ENCODE peak calls at places on chromosomes 12 and 14, in five cellular contexts. A, D, E, Y and K are unnamed samples.
A peak's percentile ranks its signal among the peaks of the same experiment; 100 is the strongest.

GRCh38 chr14:50599700-50600444 is 39.9 kb downstream of the ATL1 start:
- DNase-seq in A (no peak), D (peak; percentile 17), E (no peak), Y (peak; percentile 79), K (peak; percentile 18)

GRCh38 chr12:30437616-30438015 is 258.1 kb downstream of the IPO8 start:
- DNase-seq in A (no peak), D (no peak), E (no peak), Y (no peak), K (no peak)

GRCh38 chr14:36859119-36859518 is 197.5 kb downstream of the PAX9 start:
- DNase-seq in A (no peak), D (no peak), E (no peak), Y (no peak), K (no peak)

GRCh38 chr14:84401631-84402030 is 1128.3 kb upstream of the FLRT2 start:
- DNase-seq in A (no peak), D (no peak), E (no peak), Y (no peak), K (no peak)

GRCh38 chr12:2609020-2609419 is 185.8 kb upstream of the FKBP4 start:
- DNase-seq in A (peak; percentile 53), D (no peak), E (no peak), Y (no peak), K (no peak)

GRCh38 chr12:12072064-12072760 is 1.5 kb downstream of the BCL2L14 start:
- DNase-seq in A (no peak), D (peak; percentile 59), E (no peak), Y (no peak), K (no peak)

GRCh38 chr12:47114481-47114892 is 34.7 kb upstream of the AMIGO2 start:
- DNase-seq in A (no peak), D (no peak), E (no peak), Y (no peak), K (no peak)

GRCh38 chr14:94125659-94126418 is 3.6 kb downstream of the IFI27L2 start:
- DNase-seq in A (no peak), D (no peak), E (no peak), Y (no peak), K (no peak)

GRCh38 chr14:65277580-65278270 is 134.8 kb upstream of the FUT8 start:
- DNase-seq in A (no peak), D (no peak), E (peak; percentile 26), Y (no peak), K (no peak)

GRCh38 chr14:101797785-101798342 is 36.4 kb downstream of the PPP2R5C start:
- DNase-seq in A (no peak), D (no peak), E (no peak), Y (no peak), K (no peak)

GRCh38 chr12:97940629-97941028 is 478.0 kb downstream of the RMST start:
- DNase-seq in A (no peak), D (no peak), E (no peak), Y (peak; percentile 68), K (no peak)

GRCh38 chr12:50050410-50051280 is 6.8 kb upstream of the ASIC1 start:
- DNase-seq in A (peak; percentile 30), D (no peak), E (peak; percentile 76), Y (no peak), K (no peak)

GRCh38 chr12:96040305-96041133 is 5.1 kb upstream of the LTA4H start:
- DNase-seq in A (no peak), D (no peak), E (no peak), Y (no peak), K (no peak)

GRCh38 chr12:24661657-24662096 is 287.2 kb downstream of the BCAT1 start:
- DNase-seq in A (peak; percentile 18), D (no peak), E (no peak), Y (peak; percentile 4), K (no peak)

GRCh38 chr12:26014085-26014484 is 55.6 kb downstream of the RASSF8 start:
- DNase-seq in A (no peak), D (no peak), E (no peak), Y (peak; percentile 21), K (no peak)

GRCh38 chr14:21070610-21071224 is 613 bp downstream of the ARHGEF40 start:
- DNase-seq in A (no peak), D (peak; percentile 50), E (peak; percentile 75), Y (peak; percentile 28), K (peak; percentile 67)
- TF ChIP-seq CTCF in A (no peak), D (no peak), E (no peak), Y (no peak), K (no peak)

GRCh38 chr12:55142896-55143870 is 17.0 kb downstream of the OR9K2 start:
- DNase-seq in A (peak; percentile 38), D (peak; percentile 14), E (peak; percentile 59), Y (peak; percentile 43), K (peak; percentile 21)
- TF ChIP-seq CTCF in A (peak; percentile 77), D (peak; percentile 75), E (peak; percentile 59), Y (peak; percentile 73), K (peak; percentile 77)

GRCh38 chr12:14618990-14619389 is 51.3 kb upstream of the PLBD1 start:
- DNase-seq in A (no peak), D (no peak), E (peak; percentile 16), Y (peak; percentile 29), K (no peak)
- TF ChIP-seq CTCF in A (peak; percentile 54), D (no peak), E (peak; percentile 45), Y (peak; percentile 67), K (peak; percentile 6)

DNA sequence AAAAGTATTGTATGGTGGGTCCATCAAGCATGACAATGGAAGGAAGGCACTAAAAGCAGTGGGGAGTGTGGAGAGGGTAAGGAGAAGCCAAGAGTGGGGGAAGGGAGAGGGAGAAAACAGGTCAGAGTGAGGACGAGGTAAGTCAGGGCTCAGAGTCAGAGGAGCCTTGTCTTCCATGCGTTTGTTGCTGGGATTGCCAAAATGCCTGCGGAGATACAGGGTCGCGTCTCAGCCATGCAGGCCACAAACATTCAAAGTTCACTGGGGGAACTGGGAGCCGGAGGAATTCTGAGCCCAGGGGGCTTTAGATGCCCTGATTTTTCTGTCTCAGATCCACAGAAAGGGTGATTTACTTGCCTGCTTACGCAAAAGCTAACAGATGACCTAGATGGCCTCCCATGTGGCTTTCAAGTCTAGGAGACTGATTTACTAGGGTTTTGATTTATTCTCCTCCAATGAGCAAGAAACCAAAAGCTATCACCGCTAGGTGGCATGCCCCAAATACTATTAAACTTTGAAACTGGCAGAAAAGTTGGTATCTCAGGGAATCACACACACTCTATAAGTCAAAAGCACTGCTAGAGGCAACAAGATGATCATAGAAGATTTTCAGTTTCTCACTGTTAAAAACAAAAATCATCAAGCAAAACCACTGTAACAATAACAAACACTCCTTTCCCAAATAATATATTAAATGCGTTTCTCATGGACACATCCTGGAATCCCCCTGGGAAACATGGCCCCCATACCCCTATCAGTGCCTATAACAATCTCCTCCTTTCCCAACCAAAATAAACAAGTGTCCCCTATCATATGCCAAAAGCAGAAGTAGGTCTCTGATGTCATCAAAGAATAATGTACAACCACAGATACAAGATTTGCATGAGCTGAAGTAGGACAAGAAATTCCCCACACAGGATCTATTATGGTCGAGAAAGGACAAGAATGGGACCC is 26.6 kb upstream of the MDM1 start:
- DNase-seq in A (peak; percentile 20), D (peak; percentile 48), E (peak; percentile 52), Y (peak; percentile 63), K (peak; percentile 44)
- TF ChIP-seq CTCF in A (peak; percentile 67), D (peak; percentile 44), E (peak; percentile 33), Y (peak; percentile 90), K (peak; percentile 60)

DNA sequence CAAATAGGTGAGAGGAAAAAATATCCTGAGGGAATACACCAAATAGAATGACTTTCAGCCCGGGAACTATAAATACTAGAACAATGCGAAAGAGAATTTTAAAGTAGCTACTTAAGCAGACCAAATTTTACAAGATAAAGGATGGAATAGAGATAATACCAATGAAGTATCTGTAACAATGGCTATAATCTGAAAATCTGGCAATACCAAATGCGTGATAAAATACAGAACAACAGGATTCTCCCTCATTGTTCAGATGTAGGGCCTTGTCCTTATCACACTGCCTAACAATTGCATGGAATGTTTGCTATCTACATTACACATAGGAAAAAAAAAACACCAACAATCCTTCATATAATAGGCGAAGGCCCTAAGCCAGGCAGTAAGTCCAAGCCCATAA is 815.4 kb upstream of the MDGA2 start:
- DNase-seq in A (no peak), D (no peak), E (no peak), Y (no peak), K (no peak)
- TF ChIP-seq CTCF in A (no peak), D (no peak), E (no peak), Y (no peak), K (no peak)

GRCh38 chr14:96277890-96278289 is 21.9 kb downstream of the BDKRB1 start:
- DNase-seq in A (no peak), D (no peak), E (no peak), Y (no peak), K (no peak)

GRCh38 chr14:96274122-96274910 is 18.3 kb downstream of the BDKRB1 start:
- DNase-seq in A (peak; percentile 34), D (no peak), E (no peak), Y (no peak), K (no peak)

GRCh38 chr14:96272777-96273471 is 16.9 kb downstream of the BDKRB1 start:
- DNase-seq in A (no peak), D (no peak), E (no peak), Y (peak; percentile 59), K (no peak)

GRCh38 chr14:96273629-96274028 is 17.6 kb downstream of the BDKRB1 start:
- DNase-seq in A (no peak), D (no peak), E (no peak), Y (no peak), K (no peak)

GRCh38 chr14:96275182-96276112 is 19.4 kb downstream of the BDKRB1 start:
- DNase-seq in A (peak; percentile 82), D (peak; percentile 82), E (peak; percentile 76), Y (no peak), K (peak; percentile 80)
- TF ChIP-seq CTCF in A (peak; percentile 99), D (peak; percentile 81), E (peak; percentile 95), Y (peak; percentile 96), K (peak; percentile 90)

GRCh38 chr14:76870146-76870545 is 43.9 kb downstream of the LRRC74A start:
- DNase-seq in A (no peak), D (no peak), E (peak; percentile 22), Y (no peak), K (no peak)
- TF ChIP-seq CTCF in A (no peak), D (peak; percentile 14), E (peak; percentile 52), Y (peak; percentile 43), K (no peak)

GRCh38 chr12:6946033-6946919 is 2.5 kb downstream of the C12orf57 start:
- DNase-seq in A (no peak), D (peak; percentile 74), E (peak; percentile 97), Y (peak; percentile 95), K (peak; percentile 75)
- TF ChIP-seq CTCF in A (no peak), D (no peak), E (no peak), Y (peak; percentile 42), K (no peak)

DNA sequence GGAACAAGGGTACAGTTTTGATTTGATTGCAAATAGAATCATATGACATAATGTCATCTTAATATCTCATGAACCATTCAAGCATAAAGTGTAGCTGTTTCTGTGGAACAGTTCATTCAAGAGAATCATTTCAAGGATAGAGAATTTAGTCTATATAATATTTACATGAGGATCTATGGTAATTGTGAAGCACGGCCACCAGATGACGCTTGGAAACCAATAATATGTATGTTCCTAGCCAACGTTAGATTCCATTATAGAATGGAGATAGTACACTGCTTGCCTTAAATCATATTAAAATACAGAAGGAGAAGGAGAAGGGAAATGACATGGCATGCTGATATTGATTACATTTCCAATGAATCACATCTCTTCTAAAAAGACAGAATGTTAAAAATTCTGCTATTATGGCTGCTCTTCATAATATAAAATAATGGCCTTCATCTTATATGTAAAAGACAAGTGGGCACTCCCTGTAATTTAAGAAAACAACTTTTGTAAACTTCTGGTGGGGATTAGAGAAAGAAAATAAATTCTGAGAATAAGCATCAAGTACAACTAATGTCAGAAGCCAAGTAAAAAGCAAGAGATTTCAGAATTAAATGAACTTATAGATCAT is 351.0 kb downstream of the NAV3 start:
- DNase-seq in A (no peak), D (no peak), E (peak; percentile 42), Y (no peak), K (no peak)
- TF ChIP-seq CTCF in A (peak; percentile 49), D (peak; percentile 23), E (peak; percentile 53), Y (peak; percentile 54), K (peak; percentile 36)